ENCODE peak calls at places on chromosomes 6 and 20, in ten cellular contexts. L is RWPE1, Y is BJ, U is GM10248, C is fibroblast of villous mesenchyme, P is activated B cell treated with CpG ODN at 0.5 μM for 24 hours, A is A673, G is WERI-Rb-1, D is endothelial cell, J is neural progenitor cell. Z is an unnamed sample.

GRCh38 chr6:117605169-117605826 is 3.0 kb upstream of the GOPC start:
- DNase-seq in L (peak), Y (peak), U (peak), C (peak), P (no peak), A (peak), G (peak), D (peak), J (peak), Z (peak)

GRCh38 chr6:12403201-12403826 is 113.2 kb downstream of the EDN1 start:
- DNase-seq in L (peak), Y (no peak), U (no peak), C (peak), P (no peak), A (no peak), G (no peak), D (no peak), J (no peak), Z (no peak)

GRCh38 chr6:38489951-38490350 is 149.8 kb downstream of the BTBD9 start:
- DNase-seq in L (no peak), Y (no peak), U (no peak), C (peak), P (no peak), A (no peak), G (peak), D (no peak), J (no peak), Z (no peak)

GRCh38 chr6:147222160-147222838 is 18.1 kb downstream of the STXBP5 start:
- DNase-seq in L (peak), Y (no peak), U (no peak), C (peak), P (no peak), A (peak), G (no peak), D (no peak), J (no peak), Z (peak)

GRCh38 chr6:67663105-67663895 is 971.8 kb upstream of the ADGRB3 start:
- DNase-seq in L (no peak), Y (no peak), U (no peak), C (no peak), P (no peak), A (no peak), G (no peak), D (peak), J (no peak), Z (no peak)

GRCh38 chr20:37346232-37346525 is 239 bp downstream of the SRC start:
- DNase-seq in L (peak), Y (no peak), U (no peak), C (peak), P (no peak), A (no peak), G (no peak), D (no peak), J (no peak), Z (no peak)

GRCh38 chr6:139943391-139943790 is 568.9 kb upstream of the CITED2 start:
- DNase-seq in L (peak), Y (peak), U (no peak), C (peak), P (no peak), A (peak), G (no peak), D (no peak), J (no peak), Z (no peak)

GRCh38 chr6:118660218-118660569 is 8.8 kb upstream of the CEP85L start:
- DNase-seq in L (no peak), Y (no peak), U (no peak), C (no peak), P (no peak), A (peak), G (peak), D (no peak), J (no peak), Z (no peak)

GRCh38 chr6:166463363-166464067 is 80.8 kb upstream of the MPC1 start:
- DNase-seq in L (no peak), Y (no peak), U (no peak), C (no peak), P (no peak), A (no peak), G (no peak), D (no peak), J (no peak), Z (no peak)

GRCh38 chr6:130969807-130970491 is 93.1 kb downstream of the EPB41L2 start:
- DNase-seq in L (no peak), Y (peak), U (no peak), C (peak), P (no peak), A (no peak), G (no peak), D (no peak), J (peak), Z (no peak)

GRCh38 chr20:48877299-48877698 is 44.2 kb upstream of the ARFGEF2 start:
- DNase-seq in L (no peak), Y (no peak), U (no peak), C (no peak), P (no peak), A (no peak), G (no peak), D (no peak), J (no peak), Z (peak)

GRCh38 chr6:617485-618100 is 39.3 kb downstream of the HUS1B start:
- DNase-seq in L (peak), Y (no peak), U (no peak), C (no peak), P (no peak), A (no peak), G (peak), D (no peak), J (no peak), Z (peak)

GRCh38 chr6:126600258-126600916 is 260.5 kb downstream of the CENPW start:
- DNase-seq in L (no peak), Y (no peak), U (no peak), C (no peak), P (no peak), A (no peak), G (no peak), D (no peak), J (no peak), Z (no peak)

GRCh38 chr6:132789398-132789780 is 9.0 kb downstream of the SLC18B1 start:
- DNase-seq in L (no peak), Y (no peak), U (no peak), C (no peak), P (no peak), A (peak), G (no peak), D (no peak), J (no peak), Z (no peak)

GRCh38 chr6:113352831-113353230 is 504.3 kb upstream of the MARCKS start:
- DNase-seq in L (no peak), Y (no peak), U (no peak), C (no peak), P (no peak), A (no peak), G (no peak), D (no peak), J (no peak), Z (no peak)

GRCh38 chr20:542777-543368 is 717 bp downstream of the CSNK2A1 start:
- DNase-seq in L (peak), Y (no peak), U (peak), C (no peak), P (no peak), A (peak), G (peak), D (no peak), J (peak), Z (peak)

GRCh38 chr6:6005467-6006427 is 978 bp downstream of the NRN1 start:
- DNase-seq in L (no peak), Y (no peak), U (no peak), C (no peak), P (no peak), A (peak), G (no peak), D (peak), J (peak), Z (peak)

GRCh38 chr20:62605236-62605948 is 36.9 kb upstream of the SLCO4A1 start:
- DNase-seq in L (no peak), Y (no peak), U (no peak), C (no peak), P (no peak), A (no peak), G (no peak), D (no peak), J (no peak), Z (no peak)

GRCh38 chr6:27312146-27312949 is at the start of gene POM121L2:
- DNase-seq in L (peak), Y (no peak), U (peak), C (peak), P (peak), A (peak), G (peak), D (peak), J (peak), Z (peak)

GRCh38 chr20:17964073-17964472 is 4.5 kb downstream of the SNX5 start:
- DNase-seq in L (no peak), Y (no peak), U (no peak), C (no peak), P (no peak), A (no peak), G (no peak), D (no peak), J (no peak), Z (no peak)
- TF ChIP-seq CTCF in L (no peak), Y (no peak), U (no peak), C (no peak), P (no peak), A (no peak), G (no peak), D (no peak), J (no peak), Z (no peak)

GRCh38 chr20:13186043-13186774 is 34.9 kb upstream of the ISM1 start:
- DNase-seq in L (no peak), Y (no peak), U (no peak), C (no peak), P (no peak), A (no peak), G (no peak), D (no peak), J (no peak), Z (peak)
- TF ChIP-seq CTCF in L (no peak), Y (no peak), U (no peak), C (no peak), P (no peak), A (no peak), G (no peak), D (no peak), J (no peak), Z (no peak)

DNA sequence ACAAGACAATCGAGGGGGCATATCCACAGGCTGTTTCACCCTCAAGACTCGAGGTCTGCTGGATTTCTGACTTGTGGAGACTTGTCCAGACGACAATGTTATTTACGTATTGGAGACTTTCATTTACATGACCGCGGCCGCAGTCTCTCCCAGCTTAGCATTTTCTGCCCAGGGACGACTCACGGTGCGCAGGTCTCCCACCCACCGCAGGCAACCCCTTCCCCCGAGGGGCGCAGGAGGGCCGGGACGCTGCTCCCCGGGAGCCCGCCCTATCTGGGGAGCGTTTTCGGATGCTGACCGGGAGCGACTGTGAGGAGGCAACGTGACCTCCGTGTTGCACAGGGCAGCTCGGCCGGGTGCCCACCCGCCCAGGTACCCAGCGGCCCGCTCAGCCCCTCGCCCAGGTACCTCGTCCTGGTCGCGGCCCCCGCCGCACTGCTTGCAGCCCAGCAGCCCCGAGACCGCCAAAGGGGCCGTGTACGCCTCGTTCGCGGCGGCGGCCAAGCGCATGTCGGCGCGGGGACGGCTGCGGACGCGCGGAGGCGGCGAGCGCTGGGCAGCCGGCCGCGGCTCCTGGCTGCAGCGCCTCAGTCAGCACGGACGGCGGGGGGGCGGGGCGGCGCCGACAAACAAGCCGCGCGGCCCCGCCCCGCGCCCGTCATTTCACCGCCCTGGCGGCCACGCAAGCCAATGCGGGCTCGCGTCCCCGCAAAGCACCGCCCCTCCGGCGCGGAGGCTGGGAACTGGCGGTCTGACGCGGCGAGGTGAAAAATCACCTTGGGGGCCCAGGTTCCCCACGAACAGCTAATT is 85.5 kb downstream of the SESN1 start:
- DNase-seq in L (peak), Y (peak), U (peak), C (peak), P (peak), A (peak), G (peak), D (peak), J (peak), Z (peak)
- TF ChIP-seq CTCF in L (no peak), Y (no peak), U (no peak), C (peak), P (no peak), A (no peak), G (no peak), D (peak), J (no peak), Z (no peak)

DNA sequence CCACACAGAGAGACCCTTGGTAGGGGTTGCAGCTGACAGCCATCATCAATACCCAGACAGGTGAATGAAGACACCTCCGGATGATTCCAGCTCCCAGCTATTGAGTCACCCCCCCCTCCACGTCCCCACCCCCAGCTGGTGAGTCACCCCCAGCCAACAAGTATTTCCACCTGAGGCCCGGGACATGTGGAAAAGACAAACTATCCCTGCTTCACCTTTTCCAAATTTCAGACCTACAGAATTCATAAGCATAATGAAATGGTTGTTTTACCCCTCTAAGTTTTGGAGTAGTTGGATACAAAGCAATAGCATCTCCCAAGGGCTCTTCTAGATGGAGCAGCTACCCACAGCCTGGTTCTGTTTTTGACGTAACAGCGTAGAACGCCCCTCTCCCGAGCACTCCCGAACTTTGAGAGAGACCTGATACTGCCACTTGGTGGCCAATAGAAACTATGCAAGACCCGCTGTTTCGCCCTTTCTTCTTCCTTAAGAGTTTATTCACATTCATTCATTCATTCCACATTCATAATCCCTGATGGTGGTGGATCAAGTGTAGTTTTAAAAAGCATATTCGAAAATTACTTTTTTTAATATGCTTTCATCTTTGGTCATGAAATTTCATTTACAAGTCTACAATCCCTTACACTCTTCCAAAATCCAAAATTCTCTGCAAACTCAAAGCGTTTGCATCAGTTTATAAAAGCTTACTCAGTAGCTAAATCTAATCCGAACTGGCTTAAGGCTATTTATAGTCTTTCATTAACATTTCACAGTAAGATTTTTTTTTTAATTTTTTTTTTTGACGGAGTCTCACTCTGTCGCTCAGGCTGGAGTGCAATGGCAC is 15.1 kb upstream of the PPP1R16B start:
- DNase-seq in L (peak), Y (no peak), U (no peak), C (peak), P (no peak), A (peak), G (peak), D (peak), J (peak), Z (peak)
- TF ChIP-seq CTCF in L (no peak), Y (peak), U (peak), C (peak), P (peak), A (peak), G (peak), D (peak), J (peak), Z (peak)

GRCh38 chr20:14632906-14633305 is 295.5 kb upstream of the FLRT3 start:
- DNase-seq in L (no peak), Y (no peak), U (no peak), C (no peak), P (no peak), A (no peak), G (no peak), D (no peak), J (no peak), Z (peak)
- TF ChIP-seq CTCF in L (no peak), Y (no peak), U (no peak), C (no peak), P (no peak), A (no peak), G (no peak), D (no peak), J (no peak), Z (peak)

GRCh38 chr6:148465011-148465335 is 122.3 kb downstream of the SASH1 start:
- DNase-seq in L (no peak), Y (no peak), U (no peak), C (no peak), P (no peak), A (no peak), G (no peak), D (no peak), J (no peak), Z (no peak)
- TF ChIP-seq CTCF in L (peak), Y (no peak), U (no peak), C (no peak), P (peak), A (no peak), G (no peak), D (no peak), J (no peak), Z (no peak)

DNA sequence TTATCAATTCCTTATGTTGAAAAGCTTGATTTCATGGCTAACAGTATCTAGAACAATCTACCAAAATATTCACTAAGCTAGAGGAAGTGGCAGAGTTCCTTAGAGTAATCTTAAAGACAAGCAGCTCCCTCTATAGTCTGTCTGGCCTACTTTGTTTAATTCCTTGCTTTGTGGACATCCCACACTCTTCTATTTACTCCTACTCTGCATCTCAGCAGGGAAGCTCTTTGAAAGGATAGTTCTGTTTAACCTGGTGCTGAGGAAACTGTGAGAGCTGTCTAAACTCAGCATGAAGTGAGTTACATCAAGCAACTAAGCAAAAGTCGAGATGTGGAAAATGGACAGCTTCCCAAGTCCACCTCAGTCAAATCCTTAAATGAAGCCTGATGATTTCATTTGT is 4.3 kb downstream of the REV3L start:
- DNase-seq in L (peak), Y (no peak), U (peak), C (peak), P (no peak), A (peak), G (no peak), D (no peak), J (peak), Z (peak)
- TF ChIP-seq CTCF in L (peak), Y (peak), U (peak), C (peak), P (no peak), A (peak), G (no peak), D (no peak), J (peak), Z (peak)

GRCh38 chr6:108114861-108115597 is 40.5 kb upstream of the OSTM1 start:
- DNase-seq in L (no peak), Y (no peak), U (no peak), C (peak), P (peak), A (peak), G (no peak), D (peak), J (peak), Z (peak)
- TF ChIP-seq CTCF in L (no peak), Y (no peak), U (no peak), C (no peak), P (no peak), A (peak), G (no peak), D (peak), J (peak), Z (peak)